ENCODE peak calls at places on chromosomes 4 and X, in five cellular contexts. U is H1, K is GM12878, M is K562, D is HepG2. Z is an unnamed sample.

GRCh38 chrX:132490086-132490419 is 1.2 kb upstream of the MBNL3 start:
- DNase-seq in U (no peak), M (no peak), K (no peak), D (peak; percentile 41), Z (no peak)

GRCh38 chrX:5876984-5877655 is 351.5 kb downstream of the NLGN4X start:
- DNase-seq in M (no peak), U (peak; percentile 46), K (no peak), D (peak; percentile 0), Z (peak; percentile 0)

GRCh38 chrX:133726642-133727041 is 258.8 kb downstream of the GPC3 start:
- DNase-seq in M (no peak), U (no peak), K (no peak), D (no peak), Z (peak; percentile 1)

GRCh38 chr4:12137556-12137955 is 708.9 kb upstream of the HS3ST1 start:
- DNase-seq in K (no peak), U (no peak), D (no peak), M (no peak), Z (no peak)

GRCh38 chr4:172104534-172104933 is 291.3 kb downstream of the GALNTL6 start:
- DNase-seq in M (no peak), K (no peak), D (no peak), U (no peak), Z (no peak)

GRCh38 chr4:158535130-158535614 is 13.5 kb downstream of the RXFP1 start:
- DNase-seq in U (no peak), D (no peak), K (no peak), M (no peak), Z (no peak)

GRCh38 chrX:42952621-42953020 is 174.7 kb upstream of the PPP1R2C start:
- DNase-seq in U (no peak), D (no peak), K (no peak), M (no peak), Z (no peak)

GRCh38 chr4:80097395-80098177 is 24.6 kb upstream of the ANTXR2 start:
- DNase-seq in D (no peak), M (no peak), U (no peak), K (no peak), Z (no peak)

GRCh38 chrX:40090961-40091360 is 6.8 kb downstream of the BCOR start:
- DNase-seq in K (no peak), U (no peak), M (no peak), D (no peak), Z (no peak)

GRCh38 chr4:104457308-104457981 is 37.2 kb downstream of the CXXC4 start:
- DNase-seq in U (no peak), D (no peak), M (no peak), K (no peak), Z (no peak)

GRCh38 chrX:63686878-63687714 is 97.9 kb downstream of the ARHGEF9 start:
- DNase-seq in D (peak; percentile 23), K (peak; percentile 20), M (peak; percentile 26), U (peak; percentile 43), Z (peak; percentile 11)

GRCh38 chr4:15438939-15439524 is 11.2 kb downstream of the C1QTNF7 start:
- DNase-seq in K (no peak), M (no peak), D (no peak), U (no peak), Z (no peak)

GRCh38 chr4:122577808-122578781 is 42.8 kb downstream of the IL21 start:
- DNase-seq in D (peak; percentile 41), K (no peak), U (peak; percentile 64), M (peak; percentile 66), Z (peak; percentile 50)
- TF ChIP-seq HDAC2 in D (no peak), K (no peak), U (no peak), M (no peak), Z (no peak)

GRCh38 chr4:168805341-168805740 is 204.7 kb downstream of the CBR4 start:
- DNase-seq in M (no peak), D (no peak), U (no peak), K (no peak), Z (no peak)

GRCh38 chr4:168812806-168813205 is 197.2 kb downstream of the CBR4 start:
- DNase-seq in M (no peak), D (no peak), U (no peak), K (no peak), Z (no peak)

GRCh38 chr4:168815373-168816345 is 194.4 kb downstream of the CBR4 start:
- DNase-seq in D (no peak), M (no peak), K (no peak), U (no peak), Z (no peak)

GRCh38 chr4:168811793-168812651 is 198.0 kb downstream of the CBR4 start:
- DNase-seq in U (no peak), M (no peak), K (no peak), D (no peak), Z (no peak)

DNA sequence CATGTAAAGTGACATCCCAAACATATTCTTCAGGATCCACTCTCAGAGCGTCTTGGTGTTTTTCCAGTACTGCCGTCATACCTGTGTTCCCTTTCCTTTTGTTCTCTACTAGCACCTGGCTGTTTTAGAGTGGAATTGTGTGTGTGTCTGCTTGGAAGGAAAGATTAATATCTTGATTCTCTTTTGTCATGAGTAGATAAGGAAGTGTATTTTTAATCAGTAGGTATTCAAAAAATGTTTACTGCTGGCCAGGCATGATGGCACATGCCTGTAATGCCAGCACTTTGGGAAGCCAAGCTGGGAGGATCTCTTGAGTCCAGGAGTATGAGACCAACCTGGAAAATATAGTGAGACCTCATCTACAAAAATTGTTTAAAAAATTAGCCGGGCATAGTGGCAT is 198.8 kb downstream of the CBR4 start:
- DNase-seq in D (no peak), K (no peak), M (no peak), U (no peak), Z (no peak)
- TF ChIP-seq HDAC2 in D (no peak), K (no peak), M (no peak), U (no peak), Z (no peak)

GRCh38 chr4:135256111-135256510 is 1054.5 kb upstream of the PABPC4L start:
- DNase-seq in D (no peak), U (no peak), M (no peak), K (no peak), Z (no peak)
- TF ChIP-seq HDAC2 in D (no peak), U (no peak), M (no peak), K (no peak), Z (no peak)

GRCh38 chr4:139692300-139693012 is 26.8 kb downstream of the MGST2 start:
- DNase-seq in D (peak; percentile 94), K (no peak), M (no peak), U (no peak), Z (no peak)
- TF ChIP-seq HDAC2 in D (peak; percentile 96), K (no peak), M (no peak), U (no peak), Z (no peak)

GRCh38 chrX:10847333-10847732 is 226.9 kb upstream of the MID1 start:
- DNase-seq in U (no peak), D (no peak), M (no peak), K (no peak), Z (no peak)
- TF ChIP-seq HDAC2 in U (no peak), D (no peak), M (no peak), K (no peak), Z (no peak)

DNA sequence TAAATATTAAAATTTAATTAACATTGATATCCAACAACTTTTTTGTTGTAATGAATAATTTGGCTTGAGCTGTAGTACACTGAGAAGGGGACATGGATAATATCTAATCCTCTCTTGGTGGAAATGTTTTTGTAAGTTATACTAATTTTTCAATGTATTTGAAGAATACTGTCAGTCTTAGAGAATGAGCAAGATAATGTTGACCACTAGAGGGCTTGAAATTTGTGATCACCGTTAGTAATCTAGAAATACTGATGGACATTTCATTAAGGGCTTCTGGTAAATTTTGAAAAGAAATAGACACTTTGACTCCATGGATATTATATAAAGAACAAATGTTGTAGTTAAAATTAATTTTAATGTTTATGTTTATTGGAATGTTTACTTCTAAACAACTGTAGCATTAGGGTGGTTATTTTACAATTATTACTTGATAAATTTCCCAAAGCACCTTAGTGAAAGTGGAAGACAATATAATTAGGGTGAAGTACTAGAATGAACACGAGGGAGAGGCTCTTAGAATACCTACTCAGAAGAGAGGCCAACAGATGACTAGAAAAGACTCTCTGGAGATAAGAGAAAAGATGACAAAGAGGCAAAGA is 20.0 kb upstream of the CAMK2D start:
- DNase-seq in M (no peak), D (no peak), U (no peak), K (no peak), Z (peak; percentile 10)
- TF ChIP-seq HDAC2 in M (no peak), D (no peak), U (no peak), K (no peak), Z (no peak)

Z was measured in A549.